ENCODE peak calls at places on chromosome 7, in four cellular contexts. One of them, this sample, is unnamed.

GRCh38 chr7:64045301-64046040 is at the start of gene ZNF727:
- DNase-seq in upper lobe of right lung: peak
- DNase-seq in heart left ventricle: peak
- DNase-seq in fibroblast of lung: no peak
- DNase-seq in this sample: no peak

GRCh38 chr7:95420996-95421846 is 13.6 kb downstream of the PON2 start:
- DNase-seq in heart left ventricle: no peak
- DNase-seq in upper lobe of right lung: no peak
- DNase-seq in fibroblast of lung: peak
- DNase-seq in this sample: no peak

GRCh38 chr7:123994449-123994848 is 38.4 kb downstream of the TMEM229A start:
- DNase-seq in upper lobe of right lung: no peak
- DNase-seq in fibroblast of lung: no peak
- DNase-seq in heart left ventricle: no peak
- DNase-seq in this sample: no peak

GRCh38 chr7:51543801-51544553 is 227.4 kb upstream of the COBL start:
- DNase-seq in upper lobe of right lung: no peak
- DNase-seq in fibroblast of lung: no peak
- DNase-seq in heart left ventricle: no peak
- DNase-seq in this sample: no peak

GRCh38 chr7:3464900-3465622 is 164.0 kb downstream of the SDK1 start:
- DNase-seq in upper lobe of right lung: no peak
- DNase-seq in heart left ventricle: no peak
- DNase-seq in fibroblast of lung: no peak
- DNase-seq in this sample: no peak

GRCh38 chr7:68014031-68014774 is 1017.6 kb downstream of the TYW1 start:
- DNase-seq in heart left ventricle: no peak
- DNase-seq in fibroblast of lung: no peak
- DNase-seq in upper lobe of right lung: no peak
- DNase-seq in this sample: no peak

GRCh38 chr7:130921391-130922180 is 187.6 kb upstream of the KLF14 start:
- DNase-seq in fibroblast of lung: peak
- DNase-seq in heart left ventricle: no peak
- DNase-seq in upper lobe of right lung: no peak
- DNase-seq in this sample: no peak

GRCh38 chr7:24035653-24036414 is 248.2 kb upstream of the NPY start:
- DNase-seq in heart left ventricle: no peak
- DNase-seq in fibroblast of lung: no peak
- DNase-seq in upper lobe of right lung: no peak
- DNase-seq in this sample: no peak

GRCh38 chr7:130918129-130919052 is 184.4 kb upstream of the KLF14 start:
- DNase-seq in upper lobe of right lung: no peak
- DNase-seq in heart left ventricle: no peak
- DNase-seq in fibroblast of lung: no peak
- DNase-seq in this sample: no peak

GRCh38 chr7:29281782-29282541 is 87.4 kb downstream of the CHN2 start:
- DNase-seq in upper lobe of right lung: no peak
- DNase-seq in fibroblast of lung: peak
- DNase-seq in heart left ventricle: no peak
- DNase-seq in this sample: no peak

GRCh38 chr7:37713613-37714012 is 30.0 kb downstream of the GPR141 start:
- DNase-seq in fibroblast of lung: no peak
- DNase-seq in upper lobe of right lung: no peak
- DNase-seq in heart left ventricle: no peak
- DNase-seq in this sample: no peak

GRCh38 chr7:44335184-44335583 is 9.8 kb upstream of the CAMK2B start:
- DNase-seq in heart left ventricle: no peak
- DNase-seq in fibroblast of lung: no peak
- DNase-seq in upper lobe of right lung: no peak
- DNase-seq in this sample: no peak

GRCh38 chr7:135645296-135645904 is 16.9 kb upstream of the STMP1 start:
- DNase-seq in fibroblast of lung: peak
- DNase-seq in upper lobe of right lung: no peak
- DNase-seq in heart left ventricle: no peak
- DNase-seq in this sample: peak

GRCh38 chr7:43516581-43517342 is 66.1 kb upstream of the STK17A start:
- DNase-seq in fibroblast of lung: peak
- DNase-seq in heart left ventricle: no peak
- DNase-seq in upper lobe of right lung: no peak
- DNase-seq in this sample: peak

GRCh38 chr7:20697351-20697750 is 81.9 kb downstream of the ABCB5 start:
- DNase-seq in heart left ventricle: no peak
- DNase-seq in upper lobe of right lung: no peak
- DNase-seq in fibroblast of lung: peak
- DNase-seq in this sample: no peak

GRCh38 chr7:139737221-139738100 is 40.3 kb downstream of the HIPK2 start:
- DNase-seq in heart left ventricle: no peak
- DNase-seq in upper lobe of right lung: no peak
- DNase-seq in fibroblast of lung: no peak
- DNase-seq in this sample: no peak

GRCh38 chr7:127447326-127447945 is 54.9 kb upstream of the ZNF800 start:
- DNase-seq in fibroblast of lung: peak
- DNase-seq in heart left ventricle: no peak
- DNase-seq in upper lobe of right lung: no peak
- DNase-seq in this sample: peak

GRCh38 chr7:117810642-117811512 is 62.4 kb downstream of the CTTNBP2 start:
- DNase-seq in heart left ventricle: no peak
- DNase-seq in upper lobe of right lung: no peak
- DNase-seq in fibroblast of lung: peak
- DNase-seq in this sample: no peak

GRCh38 chr7:100654908-100655831 is 1.1 kb downstream of the ACTL6B start:
- DNase-seq in fibroblast of lung: no peak
- DNase-seq in heart left ventricle: no peak
- DNase-seq in upper lobe of right lung: no peak
- DNase-seq in this sample: no peak

GRCh38 chr7:7424151-7424873 is 111.4 kb downstream of the COL28A1 start:
- DNase-seq in fibroblast of lung: peak
- DNase-seq in heart left ventricle: peak
- DNase-seq in upper lobe of right lung: no peak
- DNase-seq in this sample: peak

GRCh38 chr7:16078076-16078952 is 343.0 kb downstream of the CRPPA start:
- DNase-seq in heart left ventricle: no peak
- DNase-seq in upper lobe of right lung: no peak
- DNase-seq in fibroblast of lung: peak
- DNase-seq in this sample: peak

GRCh38 chr7:107725138-107725740 is 18.7 kb upstream of the CBLL1 start:
- DNase-seq in heart left ventricle: no peak
- DNase-seq in fibroblast of lung: peak
- DNase-seq in upper lobe of right lung: no peak
- DNase-seq in this sample: peak

GRCh38 chr7:11858668-11859302 is 26.8 kb upstream of the THSD7A start:
- DNase-seq in heart left ventricle: no peak
- DNase-seq in upper lobe of right lung: no peak
- DNase-seq in fibroblast of lung: no peak
- DNase-seq in this sample: no peak

GRCh38 chr7:44762300-44762699 is 13.7 kb downstream of the ZMIZ2 start:
- DNase-seq in heart left ventricle: no peak
- DNase-seq in upper lobe of right lung: no peak
- DNase-seq in fibroblast of lung: no peak
- DNase-seq in this sample: no peak

GRCh38 chr7:37831214-37831613 is 17.2 kb upstream of the NME8 start:
- DNase-seq in upper lobe of right lung: no peak
- DNase-seq in fibroblast of lung: no peak
- DNase-seq in heart left ventricle: no peak
- DNase-seq in this sample: no peak

GRCh38 chr7:101815826-101816488 is 1.5 kb upstream of the CUX1 start:
- DNase-seq in upper lobe of right lung: peak
- DNase-seq in fibroblast of lung: peak
- DNase-seq in heart left ventricle: peak
- DNase-seq in this sample: peak

GRCh38 chr7:17142831-17143541 is 155.5 kb upstream of the AHR start:
- DNase-seq in heart left ventricle: no peak
- DNase-seq in upper lobe of right lung: no peak
- DNase-seq in fibroblast of lung: peak
- DNase-seq in this sample: no peak
- H3K4me3 ChIP-seq in heart left ventricle: peak
- H3K4me3 ChIP-seq in upper lobe of right lung: peak
- H3K4me3 ChIP-seq in fibroblast of lung: peak
- H3K4me3 ChIP-seq in this sample: peak

GRCh38 chr7:65731129-65731528 is 141.7 kb upstream of the VKORC1L1 start:
- DNase-seq in upper lobe of right lung: no peak
- DNase-seq in fibroblast of lung: no peak
- DNase-seq in heart left ventricle: no peak
- DNase-seq in this sample: no peak
- H3K4me3 ChIP-seq in upper lobe of right lung: peak
- H3K4me3 ChIP-seq in fibroblast of lung: peak
- H3K4me3 ChIP-seq in heart left ventricle: peak
- H3K4me3 ChIP-seq in this sample: no peak

DNA sequence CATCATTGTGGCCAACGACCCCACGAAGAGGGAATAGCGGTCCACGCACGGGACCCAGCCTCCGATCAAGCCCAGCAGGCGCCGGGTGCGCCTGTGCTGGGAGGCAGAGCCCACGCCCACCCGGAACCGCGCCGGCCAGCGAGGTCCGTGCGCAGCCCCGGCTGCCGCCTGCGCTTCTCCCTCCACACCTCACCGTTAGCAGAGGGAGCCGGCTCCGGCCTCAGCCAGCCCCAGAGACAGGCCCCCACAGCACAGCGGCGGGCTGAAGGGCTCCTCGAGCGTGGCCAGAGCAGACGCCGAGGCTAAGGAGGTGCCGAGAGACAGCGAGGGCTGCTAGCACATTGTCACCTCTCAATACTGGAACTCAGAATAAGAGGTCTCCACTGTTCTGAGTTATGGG is 3.6 kb downstream of the ITPRID1 start:
- DNase-seq in heart left ventricle: peak
- DNase-seq in upper lobe of right lung: no peak
- DNase-seq in fibroblast of lung: no peak
- DNase-seq in this sample: no peak
- H3K4me3 ChIP-seq in heart left ventricle: no peak
- H3K4me3 ChIP-seq in upper lobe of right lung: no peak
- H3K4me3 ChIP-seq in fibroblast of lung: no peak
- H3K4me3 ChIP-seq in this sample: no peak

GRCh38 chr7:116512524-116513188 is 12.2 kb upstream of the CAV1 start:
- DNase-seq in heart left ventricle: no peak
- DNase-seq in upper lobe of right lung: no peak
- DNase-seq in fibroblast of lung: peak
- DNase-seq in this sample: no peak
- H3K4me3 ChIP-seq in heart left ventricle: peak
- H3K4me3 ChIP-seq in upper lobe of right lung: peak
- H3K4me3 ChIP-seq in fibroblast of lung: no peak
- H3K4me3 ChIP-seq in this sample: peak

DNA sequence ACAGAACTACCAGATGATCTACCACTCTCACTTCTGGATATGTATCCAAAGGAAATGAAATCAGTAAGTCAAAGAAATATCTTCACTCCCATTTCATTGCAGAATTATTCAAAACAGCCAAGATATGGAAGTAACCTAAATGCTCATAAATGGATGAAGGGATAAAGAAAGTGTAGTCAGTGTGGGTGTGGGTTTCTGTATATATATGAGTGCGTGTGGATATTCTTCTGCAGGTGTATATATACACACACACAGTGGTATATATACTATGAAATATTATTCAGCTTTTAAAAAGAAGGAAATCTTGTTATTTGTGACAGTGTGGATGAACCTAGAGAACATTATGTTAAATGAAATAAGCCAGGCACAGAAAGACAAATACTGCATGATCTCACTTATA is 48.7 kb downstream of the IMMP2L start:
- DNase-seq in upper lobe of right lung: no peak
- DNase-seq in heart left ventricle: no peak
- DNase-seq in fibroblast of lung: no peak
- DNase-seq in this sample: no peak
- H3K4me3 ChIP-seq in upper lobe of right lung: no peak
- H3K4me3 ChIP-seq in heart left ventricle: no peak
- H3K4me3 ChIP-seq in fibroblast of lung: no peak
- H3K4me3 ChIP-seq in this sample: no peak

GRCh38 chr7:53272081-53272480 is 236.6 kb downstream of the POM121L12 start:
- DNase-seq in fibroblast of lung: no peak
- DNase-seq in upper lobe of right lung: no peak
- DNase-seq in heart left ventricle: no peak
- DNase-seq in this sample: no peak
- H3K4me3 ChIP-seq in fibroblast of lung: no peak
- H3K4me3 ChIP-seq in upper lobe of right lung: no peak
- H3K4me3 ChIP-seq in heart left ventricle: no peak
- H3K4me3 ChIP-seq in this sample: no peak

This sample was measured in CD4-positive, CD25-positive, alpha-beta regulatory T cell.